ENCODE peak calls at places on chromosomes 13 and 19, in nine cellular contexts. H is lower lobe of right lung; L is ecto neural progenitor cell; C is WTC11; V is activated gamma-delta T cell treated with anti-CD3 and anti-CD28 coated beads, Interleukin-2, amount 50 U/mL, for 16 hours; I is pancreas; N is activated CD4-positive, alpha-beta T cell treated with anti-CD3 and anti-CD28 coated beads, Interleukin-2, amount 50 U/mL, for 24 hours; T is cardiac muscle cell; A is sigmoid colon. R is an unnamed sample.

GRCh38 chr19:3358919-3359849 is 7.2 kb upstream of the NFIC start:
- DNase-seq in T (peak), H (peak), C (no peak), N (peak), A (peak), L (no peak), I (peak), V (peak), R (peak)

GRCh38 chr13:35630551-35631275 is 154.2 kb upstream of the MAB21L1 start:
- DNase-seq in T (peak), C (peak), H (no peak), V (no peak), A (no peak), L (peak), N (no peak), I (no peak), R (peak)

GRCh38 chr19:33416307-33417215 is 43.1 kb downstream of the CEBPG start:
- DNase-seq in A (peak), T (peak), C (peak), N (peak), I (peak), L (peak), H (no peak), V (peak), R (peak)

GRCh38 chr13:28273919-28274318 is 135.6 kb downstream of the PAN3 start:
- DNase-seq in L (no peak), C (no peak), A (no peak), I (no peak), H (no peak), V (no peak), T (no peak), N (no peak), R (no peak)

GRCh38 chr19:11164879-11165406 is 9.4 kb upstream of the SPC24 start:
- DNase-seq in L (no peak), H (peak), T (no peak), C (no peak), V (no peak), A (peak), I (no peak), N (no peak), R (no peak)

GRCh38 chr13:104678161-104678560 is 1611.9 kb upstream of the SLC10A2 start:
- DNase-seq in A (no peak), I (no peak), L (no peak), N (no peak), T (no peak), V (no peak), H (no peak), C (no peak), R (no peak)

GRCh38 chr19:41192574-41193419 is at the start of gene CYP2S1:
- DNase-seq in A (no peak), C (peak), V (no peak), T (peak), N (no peak), L (peak), I (peak), H (peak), R (no peak)

GRCh38 chr19:48745208-48745995 is 1.3 kb downstream of the IZUMO1 start:
- DNase-seq in C (peak), N (no peak), A (peak), I (no peak), H (no peak), T (peak), V (peak), L (peak), R (peak)

GRCh38 chr13:74444877-74445479 is 310.8 kb upstream of the KLF12 start:
- DNase-seq in T (no peak), L (no peak), A (no peak), H (no peak), I (no peak), V (no peak), C (no peak), N (no peak), R (no peak)

R was measured in GM10248.